ENCODE peak calls at places on chromosomes 11 and 22, in seven cellular contexts. L, K, Q, O, D, X and V are unnamed samples.

GRCh38 chr22:25478573-25478972 is 85.9 kb upstream of the GRK3 start:
- DNase-seq in L (no peak), K (no peak), Q (no peak), O (no peak), D (no peak), X (no peak), V (no peak)

GRCh38 chr11:108895579-108896480 is 231.0 kb downstream of the DDX10 start:
- DNase-seq in L (no peak), K (no peak), Q (no peak), O (no peak), D (no peak), X (no peak), V (no peak)

GRCh38 chr11:8019671-8020597 is 32.8 kb downstream of the EIF3F start:
- DNase-seq in L (peak), K (no peak), Q (peak), O (no peak), D (no peak), X (no peak), V (no peak)

GRCh38 chr11:75198278-75198948 is 42.2 kb upstream of the TPBGL start:
- DNase-seq in L (no peak), K (no peak), Q (no peak), O (no peak), D (no peak), X (no peak), V (no peak)

GRCh38 chr11:62427630-62428233 is 8.9 kb downstream of the SCGB1A1 start:
- DNase-seq in L (no peak), K (no peak), Q (no peak), O (no peak), D (no peak), X (no peak), V (no peak)

GRCh38 chr22:45581549-45582080 is 78.9 kb downstream of the FBLN1 start:
- DNase-seq in L (no peak), K (no peak), Q (no peak), O (no peak), D (no peak), X (no peak), V (no peak)

GRCh38 chr22:19524170-19525115 is at the start of gene CLDN5:
- DNase-seq in L (no peak), K (peak), Q (no peak), O (peak), D (no peak), X (no peak), V (no peak)

GRCh38 chr11:29161216-29161615 is 855.6 kb downstream of the KCNA4 start:
- DNase-seq in L (no peak), K (no peak), Q (no peak), O (no peak), D (no peak), X (no peak), V (no peak)

GRCh38 chr11:10298342-10298741 is 4.3 kb upstream of the SBF2 start:
- DNase-seq in L (no peak), K (no peak), Q (no peak), O (no peak), D (no peak), X (no peak), V (no peak)

GRCh38 chr11:78318321-78318720 is 99.3 kb downstream of the GAB2 start:
- DNase-seq in L (no peak), K (no peak), Q (no peak), O (no peak), D (no peak), X (no peak), V (no peak)

GRCh38 chr11:134476435-134477021 is 64.5 kb upstream of the B3GAT1 start:
- DNase-seq in L (no peak), K (no peak), Q (no peak), O (no peak), D (no peak), X (no peak), V (no peak)

GRCh38 chr11:104093426-104094280 is 57.2 kb downstream of the DDI1 start:
- DNase-seq in L (no peak), K (no peak), Q (no peak), O (no peak), D (no peak), X (no peak), V (no peak)

GRCh38 chr22:19955241-19956128 is 13.9 kb upstream of the TXNRD2 start:
- DNase-seq in L (no peak), K (no peak), Q (no peak), O (no peak), D (no peak), X (no peak), V (no peak)

GRCh38 chr11:34266090-34266912 is 91.5 kb downstream of the ABTB2 start:
- DNase-seq in L (no peak), K (peak), Q (no peak), O (peak), D (no peak), X (no peak), V (no peak)

GRCh38 chr11:9170450-9170849 is 79.1 kb upstream of the SCUBE2 start:
- DNase-seq in L (no peak), K (no peak), Q (no peak), O (no peak), D (no peak), X (no peak), V (no peak)

GRCh38 chr11:113626736-113627135 is 79.4 kb downstream of the TMPRSS5 start:
- DNase-seq in L (no peak), K (no peak), Q (no peak), O (no peak), D (no peak), X (no peak), V (no peak)

GRCh38 chr11:13338437-13339069 is 61.0 kb downstream of the BMAL1 start:
- DNase-seq in L (no peak), K (no peak), Q (no peak), O (no peak), D (no peak), X (no peak), V (no peak)

GRCh38 chr22:44461083-44461375 is 37.0 kb downstream of the RTL6 start:
- DNase-seq in L (peak), K (no peak), Q (no peak), O (no peak), D (no peak), X (no peak), V (no peak)

GRCh38 chr11:35853871-35854270 is 90.0 kb upstream of the LDLRAD3 start:
- DNase-seq in L (no peak), K (no peak), Q (no peak), O (no peak), D (no peak), X (no peak), V (no peak)

GRCh38 chr11:72932132-72932570 is 117.9 kb downstream of the ATG16L2 start:
- DNase-seq in L (no peak), K (no peak), Q (no peak), O (no peak), D (no peak), X (no peak), V (no peak)

GRCh38 chr11:131488208-131488607 is 117.8 kb downstream of the NTM start:
- DNase-seq in L (no peak), K (no peak), Q (no peak), O (no peak), D (no peak), X (no peak), V (no peak)

GRCh38 chr11:129018991-129019390 is 76.3 kb upstream of the TP53AIP1 start:
- DNase-seq in L (peak), K (no peak), Q (no peak), O (no peak), D (no peak), X (no peak), V (no peak)

GRCh38 chr11:108635106-108635505 is 29.8 kb upstream of the DDX10 start:
- DNase-seq in L (no peak), K (no peak), Q (no peak), O (no peak), D (no peak), X (no peak), V (no peak)

GRCh38 chr11:24267015-24267414 is 229.8 kb upstream of the LUZP2 start:
- DNase-seq in L (no peak), K (no peak), Q (no peak), O (no peak), D (no peak), X (peak), V (no peak)

GRCh38 chr22:30531651-30532608 is 14.6 kb downstream of the SEC14L6 start:
- DNase-seq in L (no peak), K (no peak), Q (no peak), O (no peak), D (no peak), X (no peak), V (no peak)

GRCh38 chr11:76978818-76979217 is 55.4 kb upstream of the B3GNT6 start:
- DNase-seq in L (no peak), K (peak), Q (no peak), O (no peak), D (no peak), X (no peak), V (no peak)

GRCh38 chr11:31655483-31655882 is 145.9 kb downstream of the ELP4 start:
- DNase-seq in L (no peak), K (no peak), Q (no peak), O (no peak), D (no peak), X (no peak), V (no peak)

GRCh38 chr11:93686226-93686625 is 24.7 kb downstream of the CEP295 start:
- DNase-seq in L (no peak), K (no peak), Q (no peak), O (no peak), D (no peak), X (no peak), V (no peak)